ENCODE peak calls at places on chromosomes 7 and 10, in five cellular contexts. J is AG10803; I is CD8-positive, alpha-beta T cell; T is fibroblast of pulmonary artery; B is IMR-90. L is an unnamed sample.

GRCh38 chr7:157472311-157473050 is 135.7 kb downstream of the DNAJB6 start:
- DNase-seq in J (no peak), I (no peak), T (peak; percentile 7), B (no peak), L (no peak)

GRCh38 chr10:113539789-113540188 is 13.1 kb upstream of the HABP2 start:
- DNase-seq in B (peak; percentile 36), I (no peak), J (peak; percentile 71), T (peak; percentile 30), L (peak; percentile 49)

GRCh38 chr10:44233561-44234470 is 151.1 kb downstream of the CXCL12 start:
- DNase-seq in T (peak; percentile 14), B (no peak), J (no peak), I (no peak), L (no peak)

GRCh38 chr7:106285801-106286492 is 1.2 kb upstream of the NAMPT start:
- DNase-seq in B (peak; percentile 73), T (peak; percentile 89), I (no peak), J (peak; percentile 30), L (no peak)

GRCh38 chr7:154884348-154884920 is 118.5 kb downstream of the PAXIP1 start:
- DNase-seq in I (no peak), J (no peak), T (no peak), B (no peak), L (no peak)

GRCh38 chr7:111384065-111384891 is 178.0 kb downstream of the IMMP2L start:
- DNase-seq in T (peak; percentile 58), I (no peak), B (peak; percentile 73), J (peak; percentile 51), L (peak; percentile 83)

GRCh38 chr10:79176949-79177602 is 108.3 kb downstream of the ZMIZ1 start:
- DNase-seq in T (peak; percentile 61), I (no peak), B (peak; percentile 43), J (peak; percentile 61), L (no peak)

GRCh38 chr10:11003739-11004515 is 13.7 kb upstream of the CELF2 start:
- DNase-seq in T (no peak), I (no peak), J (no peak), B (peak; percentile 26), L (no peak)

GRCh38 chr7:88866265-88866863 is 70.8 kb upstream of the TEX47 start:
- DNase-seq in T (no peak), J (no peak), B (no peak), I (no peak), L (no peak)

GRCh38 chr10:119439922-119440321 is 102.6 kb downstream of the RGS10 start:
- DNase-seq in B (no peak), J (no peak), T (no peak), I (no peak), L (no peak)

GRCh38 chr7:13282377-13282980 is 595.0 kb downstream of the ARL4A start:
- DNase-seq in B (peak; percentile 54), I (no peak), T (peak; percentile 64), J (peak; percentile 39), L (peak; percentile 52)

GRCh38 chr7:4726051-4726450 is 44.0 kb downstream of the FOXK1 start:
- DNase-seq in T (no peak), B (no peak), I (no peak), J (peak; percentile 16), L (no peak)

GRCh38 chr7:23385120-23385519 is 85.2 kb downstream of the IGF2BP3 start:
- DNase-seq in B (no peak), T (no peak), J (no peak), I (no peak), L (no peak)

GRCh38 chr10:121662945-121663917 is 65.0 kb upstream of the FGFR2 start:
- DNase-seq in T (no peak), J (no peak), B (no peak), I (no peak), L (peak; percentile 31)

DNA sequence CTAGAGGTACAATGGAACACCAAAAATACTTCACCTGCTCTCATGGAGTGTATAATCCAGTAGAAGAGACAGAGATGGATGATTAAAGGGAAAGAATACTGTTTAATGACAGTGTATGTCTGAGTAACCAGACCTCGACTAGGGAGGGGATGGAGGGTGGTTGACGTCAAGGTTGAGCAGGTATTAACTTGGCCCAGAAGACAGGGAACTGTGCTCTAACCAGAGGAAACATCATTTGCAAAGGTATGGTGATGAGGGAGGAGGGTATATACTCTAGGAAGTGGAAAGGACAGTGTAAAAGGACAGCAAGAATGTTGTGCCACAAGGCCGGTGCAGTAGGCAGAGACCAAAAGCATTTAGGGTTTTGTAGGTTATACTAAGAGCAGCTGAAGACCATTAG is 2.9 kb downstream of the MIOS start:
- DNase-seq in T (no peak), J (no peak), I (no peak), B (no peak), L (peak; percentile 29)
- H3K4me3 ChIP-seq in T (no peak overlapping the region), J (no peak overlapping the region), I (peak overlapping the region; percentile 3), B (no peak overlapping the region), L (no peak overlapping the region)

GRCh38 chr7:3399858-3400257 is 98.8 kb downstream of the SDK1 start:
- DNase-seq in I (no peak), T (peak; percentile 39), J (no peak), B (peak; percentile 5), L (peak; percentile 43)
- TF ChIP-seq CTCF in I (no peak), T (peak; percentile 41), J (no peak), B (no peak), L (peak; percentile 47)

DNA sequence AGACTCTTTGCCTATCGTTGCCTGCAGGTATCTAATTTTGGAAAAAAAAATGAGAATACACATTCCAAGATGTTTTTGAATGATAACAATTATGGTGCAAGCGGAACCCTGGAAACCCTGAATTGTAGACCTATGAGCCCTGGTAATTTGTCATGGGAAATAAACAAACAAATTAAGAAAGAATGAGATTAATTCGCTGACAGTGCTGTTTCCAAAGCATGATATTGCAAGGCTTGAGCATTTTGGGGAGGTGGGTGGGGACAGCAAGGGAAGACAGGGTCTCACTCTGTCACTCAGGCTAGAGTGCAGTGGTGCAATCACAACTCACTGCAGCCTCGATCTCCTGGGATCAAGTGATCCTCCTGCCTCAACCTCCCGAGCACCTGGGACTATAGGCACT is 900.3 kb downstream of the IPMK start:
- DNase-seq in B (no peak), I (no peak), T (no peak), J (no peak), L (no peak)
- H3K4me3 ChIP-seq in B (no peak overlapping the region), I (no peak overlapping the region), T (no peak overlapping the region), J (no peak overlapping the region), L (no peak overlapping the region)

GRCh38 chr10:49403363-49403762 is 7.5 kb upstream of the DRGX start:
- DNase-seq in B (no peak), I (no peak), J (no peak), T (no peak), L (no peak)
- TF ChIP-seq CTCF in B (no peak), I (no peak), J (no peak), T (no peak), L (no peak)

DNA sequence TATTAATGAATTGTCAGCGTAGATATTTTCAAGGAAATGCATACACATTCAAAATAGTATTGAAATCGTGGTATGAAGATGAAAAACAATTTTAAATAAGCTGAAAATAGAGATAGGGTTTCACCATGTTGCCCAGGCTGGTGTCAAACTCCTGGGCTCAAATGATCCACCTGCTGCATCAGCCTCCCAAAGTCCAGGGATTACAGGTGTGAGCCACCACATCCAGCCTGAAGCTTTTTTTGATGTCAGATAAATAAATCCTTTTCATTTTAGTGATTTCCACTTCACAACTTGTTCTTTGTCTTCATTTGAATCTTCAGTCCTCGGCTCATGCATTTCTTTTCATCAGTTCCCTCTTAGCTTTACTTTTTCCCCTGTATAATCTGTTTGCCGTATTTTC is 4.6 kb downstream of the CDK13 start:
- DNase-seq in I (no peak), T (no peak), B (no peak), J (no peak), L (no peak)
- H3K4me3 ChIP-seq in I (no peak overlapping the region), T (no peak overlapping the region), B (no peak overlapping the region), J (no peak overlapping the region), L (no peak overlapping the region)

GRCh38 chr7:46854958-46855473 is 726.9 kb downstream of the TNS3 start:
- DNase-seq in B (peak; percentile 75), T (peak; percentile 30), I (no peak), J (peak; percentile 93), L (peak; percentile 14)
- TF ChIP-seq CTCF in B (peak; percentile 9), T (no peak), I (no peak), J (peak; percentile 30), L (no peak)

GRCh38 chr7:128352138-128352537 is 8.4 kb upstream of the RBM28 start:
- DNase-seq in B (peak; percentile 10), J (peak; percentile 14), I (peak; percentile 34), T (peak; percentile 51), L (peak; percentile 59)
- H3K4me3 ChIP-seq in B (no peak overlapping the region), J (no peak overlapping the region), I (no peak overlapping the region), T (no peak overlapping the region), L (no peak overlapping the region)

DNA sequence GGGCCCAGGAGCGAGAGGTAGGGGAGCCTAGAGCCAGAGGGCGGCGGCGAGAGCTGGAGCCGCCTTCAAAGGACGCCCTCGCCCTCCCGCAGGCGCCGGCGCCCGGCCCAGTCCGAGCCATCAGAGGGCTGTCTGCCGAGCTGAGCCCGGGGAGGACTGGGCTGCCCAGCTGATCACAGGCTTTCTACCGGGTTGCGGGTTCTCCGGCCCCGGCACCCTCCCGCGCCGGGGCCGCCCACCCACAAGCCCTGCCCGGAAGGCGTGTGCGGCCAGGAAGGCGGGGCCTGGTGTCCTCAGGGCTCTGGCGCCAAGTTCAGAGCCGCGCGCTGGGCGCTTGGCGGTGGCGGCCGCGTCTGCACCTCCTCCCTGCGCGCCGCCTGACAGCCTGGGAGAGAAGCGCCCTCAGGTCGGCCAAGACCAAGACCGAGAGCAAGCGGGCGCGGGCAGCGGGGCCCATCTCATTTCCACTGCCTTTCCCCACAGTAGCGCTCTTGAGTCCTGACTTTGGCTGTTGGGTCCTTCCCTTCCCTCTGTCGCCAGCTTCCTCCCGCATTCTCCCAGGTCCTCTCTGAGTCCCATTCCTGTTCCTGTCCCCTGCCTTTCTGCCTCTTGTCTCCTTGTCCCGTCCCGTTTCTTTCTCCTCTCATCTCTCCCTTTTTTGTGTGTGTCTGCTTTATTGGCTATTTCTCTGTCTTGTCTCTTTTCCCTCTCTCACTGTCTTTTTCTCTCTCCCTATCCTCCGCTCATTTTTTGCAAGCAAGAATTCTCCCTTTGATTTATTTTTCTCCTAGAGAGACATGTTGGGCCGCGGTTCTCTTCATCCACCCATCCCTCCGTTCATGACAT is 60.6 kb upstream of the MSMB start:
- DNase-seq in B (peak; percentile 12), T (peak; percentile 52), J (peak; percentile 25), I (peak; percentile 38), L (peak; percentile 36)
- TF ChIP-seq CTCF in B (no peak), T (no peak), J (no peak), I (no peak), L (no peak)

L was measured in epithelial cell of esophagus.